ENCODE peak calls at places on chromosomes 1 and 21, in seven cellular contexts. One of them, this sample, is unnamed. For H3K4me1, the result is how much of the 10 kb centered on the place peaks cover.

GRCh38 chr1:30171956-30172694 is 551.3 kb downstream of the MATN1 start:
- DNase-seq in uterus: no peak
- DNase-seq in BE2C: no peak
- DNase-seq in GM12878: no peak
- DNase-seq in Peyer's patch: no peak
- DNase-seq in A549: no peak
- DNase-seq in spleen: no peak
- DNase-seq in this sample: peak

GRCh38 chr1:195462152-195462551 is 1146.1 kb downstream of the KCNT2 start:
- DNase-seq in uterus: no peak
- DNase-seq in BE2C: no peak
- DNase-seq in GM12878: no peak
- DNase-seq in Peyer's patch: no peak
- DNase-seq in A549: no peak
- DNase-seq in spleen: no peak
- DNase-seq in this sample: no peak

GRCh38 chr1:86137458-86137857 is 19.1 kb downstream of the COL24A1 start:
- DNase-seq in uterus: no peak
- DNase-seq in BE2C: no peak
- DNase-seq in GM12878: no peak
- DNase-seq in Peyer's patch: no peak
- DNase-seq in A549: no peak
- DNase-seq in spleen: no peak
- DNase-seq in this sample: no peak

GRCh38 chr1:32769524-32770220 is 47.5 kb downstream of the YARS1 start:
- DNase-seq in uterus: no peak
- DNase-seq in BE2C: no peak
- DNase-seq in GM12878: no peak
- DNase-seq in Peyer's patch: no peak
- DNase-seq in A549: no peak
- DNase-seq in spleen: no peak
- DNase-seq in this sample: no peak

GRCh38 chr1:158943059-158943458 is 11.7 kb downstream of the PYHIN1 start:
- DNase-seq in uterus: no peak
- DNase-seq in BE2C: no peak
- DNase-seq in GM12878: no peak
- DNase-seq in Peyer's patch: no peak
- DNase-seq in A549: no peak
- DNase-seq in spleen: no peak
- DNase-seq in this sample: no peak

GRCh38 chr1:101291562-101292035 is 54.8 kb downstream of the S1PR1 start:
- DNase-seq in uterus: no peak
- DNase-seq in BE2C: no peak
- DNase-seq in GM12878: no peak
- DNase-seq in Peyer's patch: no peak
- DNase-seq in A549: no peak
- DNase-seq in spleen: no peak
- DNase-seq in this sample: peak

GRCh38 chr1:223137402-223138100 is 5.5 kb downstream of the TLR5 start:
- DNase-seq in uterus: no peak
- DNase-seq in BE2C: no peak
- DNase-seq in GM12878: no peak
- DNase-seq in Peyer's patch: no peak
- DNase-seq in A549: no peak
- DNase-seq in spleen: no peak
- DNase-seq in this sample: no peak

GRCh38 chr1:89780721-89781120 is 40.1 kb upstream of the LRRC8D start:
- DNase-seq in uterus: no peak
- DNase-seq in BE2C: no peak
- DNase-seq in GM12878: no peak
- DNase-seq in Peyer's patch: no peak
- DNase-seq in A549: peak
- DNase-seq in spleen: no peak
- DNase-seq in this sample: no peak

GRCh38 chr21:16589046-16589445 is 859.3 kb downstream of the USP25 start:
- DNase-seq in uterus: no peak
- DNase-seq in BE2C: no peak
- DNase-seq in GM12878: no peak
- DNase-seq in Peyer's patch: no peak
- DNase-seq in A549: no peak
- DNase-seq in spleen: no peak
- DNase-seq in this sample: no peak

GRCh38 chr1:16367968-16368910 is 1.2 kb downstream of the SZRD1 start:
- DNase-seq in uterus: no peak
- DNase-seq in BE2C: no peak
- DNase-seq in GM12878: no peak
- DNase-seq in Peyer's patch: peak
- DNase-seq in A549: no peak
- DNase-seq in spleen: no peak
- DNase-seq in this sample: no peak

GRCh38 chr1:16173447-16174260 is 17.8 kb upstream of the EPHA2 start:
- DNase-seq in uterus: no peak
- DNase-seq in BE2C: peak
- DNase-seq in GM12878: no peak
- DNase-seq in Peyer's patch: peak
- DNase-seq in A549: no peak
- DNase-seq in spleen: no peak
- DNase-seq in this sample: peak

GRCh38 chr1:235960799-235961198 is 94.1 kb upstream of the LYST start:
- DNase-seq in uterus: no peak
- DNase-seq in BE2C: no peak
- DNase-seq in GM12878: no peak
- DNase-seq in Peyer's patch: no peak
- DNase-seq in A549: no peak
- DNase-seq in spleen: no peak
- DNase-seq in this sample: no peak

GRCh38 chr1:201502511-201502857 is 4.4 kb downstream of the CSRP1 start:
- DNase-seq in uterus: no peak
- DNase-seq in BE2C: no peak
- DNase-seq in GM12878: no peak
- DNase-seq in Peyer's patch: no peak
- DNase-seq in A549: no peak
- DNase-seq in spleen: peak
- DNase-seq in this sample: no peak

GRCh38 chr1:201500670-201501120 is 6.2 kb downstream of the CSRP1 start:
- DNase-seq in uterus: peak
- DNase-seq in BE2C: no peak
- DNase-seq in GM12878: no peak
- DNase-seq in Peyer's patch: no peak
- DNase-seq in A549: no peak
- DNase-seq in spleen: no peak
- DNase-seq in this sample: peak

GRCh38 chr1:201499795-201500669 is 6.9 kb downstream of the CSRP1 start:
- DNase-seq in uterus: peak
- DNase-seq in BE2C: no peak
- DNase-seq in GM12878: no peak
- DNase-seq in Peyer's patch: no peak
- DNase-seq in A549: no peak
- DNase-seq in spleen: no peak
- DNase-seq in this sample: no peak

GRCh38 chr1:201501812-201502510 is 5.0 kb downstream of the CSRP1 start:
- DNase-seq in uterus: peak
- DNase-seq in BE2C: no peak
- DNase-seq in GM12878: no peak
- DNase-seq in Peyer's patch: peak
- DNase-seq in A549: no peak
- DNase-seq in spleen: peak
- DNase-seq in this sample: peak

DNA sequence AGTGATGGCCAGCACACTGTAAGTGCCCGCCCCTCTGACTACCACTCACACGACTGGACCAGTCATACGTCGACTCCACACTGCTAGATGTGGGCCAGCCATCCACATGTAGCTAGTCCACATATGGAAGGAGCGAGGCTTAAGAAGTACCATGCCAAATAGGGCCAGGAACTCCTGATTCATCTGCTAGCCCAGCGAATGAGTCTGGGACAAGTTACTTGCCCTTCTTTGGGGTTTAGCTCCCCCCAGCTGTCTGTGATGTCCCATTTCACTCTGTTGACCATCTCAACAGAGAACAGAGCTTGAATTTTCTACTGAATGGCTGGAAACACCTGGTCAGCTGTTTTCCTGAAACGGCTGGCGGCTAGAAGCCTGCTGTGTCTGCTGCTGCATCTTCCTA is 5.8 kb downstream of the CSRP1 start:
- DNase-seq in uterus: no peak
- DNase-seq in BE2C: no peak
- DNase-seq in GM12878: no peak
- DNase-seq in Peyer's patch: no peak
- DNase-seq in A549: no peak
- DNase-seq in spleen: peak
- DNase-seq in this sample: no peak
- TF ChIP-seq CTCF in uterus: no peak
- TF ChIP-seq CTCF in BE2C: no peak
- TF ChIP-seq CTCF in GM12878: no peak
- TF ChIP-seq CTCF in Peyer's patch: no peak
- TF ChIP-seq CTCF in A549: no peak
- TF ChIP-seq CTCF in spleen: no peak
- TF ChIP-seq CTCF in this sample: no peak

GRCh38 chr1:22831729-22832413 is 121.2 kb downstream of the EPHB2 start:
- DNase-seq in uterus: no peak
- DNase-seq in BE2C: no peak
- DNase-seq in GM12878: no peak
- DNase-seq in Peyer's patch: peak
- DNase-seq in A549: peak
- DNase-seq in spleen: peak
- DNase-seq in this sample: no peak

GRCh38 chr1:22829001-22829989 is 118.7 kb downstream of the EPHB2 start:
- DNase-seq in uterus: no peak
- DNase-seq in BE2C: peak
- DNase-seq in GM12878: no peak
- DNase-seq in Peyer's patch: no peak
- DNase-seq in A549: no peak
- DNase-seq in spleen: peak
- DNase-seq in this sample: no peak

GRCh38 chr1:22828151-22828817 is 117.6 kb downstream of the EPHB2 start:
- DNase-seq in uterus: no peak
- DNase-seq in BE2C: no peak
- DNase-seq in GM12878: no peak
- DNase-seq in Peyer's patch: no peak
- DNase-seq in A549: no peak
- DNase-seq in spleen: peak
- DNase-seq in this sample: no peak

GRCh38 chr1:22830747-22831340 is 120.2 kb downstream of the EPHB2 start:
- DNase-seq in uterus: no peak
- DNase-seq in BE2C: no peak
- DNase-seq in GM12878: no peak
- DNase-seq in Peyer's patch: no peak
- DNase-seq in A549: no peak
- DNase-seq in spleen: peak
- DNase-seq in this sample: no peak

DNA sequence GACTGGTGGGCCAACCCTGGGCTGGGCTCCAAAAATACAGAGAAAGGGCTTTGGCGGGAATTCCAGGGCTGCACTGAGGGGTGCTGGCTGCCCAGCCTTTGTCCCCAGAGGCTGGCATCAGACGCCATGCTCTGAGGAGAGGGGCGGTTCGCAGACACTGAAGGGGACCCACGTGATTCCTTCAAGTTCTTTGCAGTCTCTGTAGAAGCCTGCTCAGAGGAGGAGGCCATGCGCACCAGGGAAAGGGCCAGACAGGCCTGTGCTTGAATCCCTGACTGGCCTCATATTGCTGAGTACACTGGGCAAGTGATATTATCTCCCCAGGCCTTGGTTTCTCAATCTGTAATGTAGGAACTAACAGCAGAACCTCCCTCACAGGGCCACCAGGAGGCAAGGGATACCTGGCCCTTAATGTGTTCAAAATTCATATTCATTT is 119.5 kb downstream of the EPHB2 start:
- DNase-seq in uterus: no peak
- DNase-seq in BE2C: no peak
- DNase-seq in GM12878: no peak
- DNase-seq in Peyer's patch: no peak
- DNase-seq in A549: no peak
- DNase-seq in spleen: peak
- DNase-seq in this sample: no peak
- H3K4me1 ChIP-seq in uterus: under half
- H3K4me1 ChIP-seq in BE2C: under half
- H3K4me1 ChIP-seq in GM12878: under half
- H3K4me1 ChIP-seq in Peyer's patch: under half
- H3K4me1 ChIP-seq in A549: half or more
- H3K4me1 ChIP-seq in spleen: under half
- H3K4me1 ChIP-seq in this sample: under half

GRCh38 chr1:221794079-221794670 is 52.3 kb upstream of the DUSP10 start:
- DNase-seq in uterus: no peak
- DNase-seq in BE2C: no peak
- DNase-seq in GM12878: peak
- DNase-seq in Peyer's patch: no peak
- DNase-seq in A549: no peak
- DNase-seq in spleen: no peak
- DNase-seq in this sample: no peak
- TF ChIP-seq CTCF in uterus: no peak
- TF ChIP-seq CTCF in BE2C: no peak
- TF ChIP-seq CTCF in GM12878: no peak
- TF ChIP-seq CTCF in Peyer's patch: no peak
- TF ChIP-seq CTCF in A549: no peak
- TF ChIP-seq CTCF in spleen: no peak
- TF ChIP-seq CTCF in this sample: no peak

GRCh38 chr1:19457555-19457954 is 27.8 kb downstream of the CAPZB start:
- DNase-seq in uterus: no peak
- DNase-seq in BE2C: no peak
- DNase-seq in GM12878: no peak
- DNase-seq in Peyer's patch: no peak
- DNase-seq in A549: no peak
- DNase-seq in spleen: no peak
- DNase-seq in this sample: no peak

GRCh38 chr1:19456915-19457554 is 28.3 kb downstream of the CAPZB start:
- DNase-seq in uterus: no peak
- DNase-seq in BE2C: no peak
- DNase-seq in GM12878: no peak
- DNase-seq in Peyer's patch: no peak
- DNase-seq in A549: no peak
- DNase-seq in spleen: no peak
- DNase-seq in this sample: peak

GRCh38 chr1:19461352-19461645 is 24.0 kb downstream of the CAPZB start:
- DNase-seq in uterus: no peak
- DNase-seq in BE2C: no peak
- DNase-seq in GM12878: no peak
- DNase-seq in Peyer's patch: no peak
- DNase-seq in A549: no peak
- DNase-seq in spleen: peak
- DNase-seq in this sample: peak

GRCh38 chr1:19460535-19461351 is 24.6 kb downstream of the CAPZB start:
- DNase-seq in uterus: no peak
- DNase-seq in BE2C: no peak
- DNase-seq in GM12878: no peak
- DNase-seq in Peyer's patch: no peak
- DNase-seq in A549: no peak
- DNase-seq in spleen: peak
- DNase-seq in this sample: peak

DNA sequence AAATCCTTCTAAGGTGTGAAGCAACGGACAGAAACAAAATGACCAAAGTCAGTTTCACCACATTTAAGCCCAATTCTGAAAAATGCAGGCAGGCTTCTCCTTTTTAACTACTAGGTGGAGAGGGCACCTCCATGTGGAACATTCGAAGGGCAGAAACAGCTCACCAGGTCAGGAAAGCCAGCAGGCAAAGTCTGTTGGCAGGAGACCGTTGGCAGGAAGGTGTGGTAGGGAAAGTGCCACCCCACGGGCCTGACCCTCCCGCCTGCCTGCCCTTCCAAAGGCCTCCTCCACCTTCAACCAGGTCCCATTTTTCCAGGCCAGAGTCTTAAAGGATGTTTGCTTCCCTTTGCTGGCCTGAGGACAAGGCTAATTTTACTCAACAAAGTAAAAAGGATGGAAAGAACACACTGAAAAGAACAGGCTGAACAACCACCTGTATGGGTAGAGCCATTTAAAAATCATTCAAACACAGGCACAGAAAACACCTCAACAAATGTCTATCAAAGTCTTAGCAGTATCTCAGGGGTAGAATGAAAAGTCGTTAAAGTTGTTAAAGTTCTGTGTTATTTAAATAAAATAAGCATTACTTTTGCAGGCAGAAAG is 26.4 kb downstream of the CAPZB start:
- DNase-seq in uterus: no peak
- DNase-seq in BE2C: no peak
- DNase-seq in GM12878: no peak
- DNase-seq in Peyer's patch: peak
- DNase-seq in A549: no peak
- DNase-seq in spleen: no peak
- DNase-seq in this sample: no peak
- H3K4me1 ChIP-seq in uterus: under half
- H3K4me1 ChIP-seq in BE2C: under half
- H3K4me1 ChIP-seq in GM12878: half or more
- H3K4me1 ChIP-seq in Peyer's patch: under half
- H3K4me1 ChIP-seq in A549: under half
- H3K4me1 ChIP-seq in spleen: half or more
- H3K4me1 ChIP-seq in this sample: under half

This sample was measured in endodermal cell.